ENCODE peak calls at places on chromosomes 16 and 17, in seven cellular contexts. B, D, N, M, Y, X and H are unnamed samples.

GRCh38 chr17:7576432-7576937 is 3.0 kb upstream of the CD68 start:
- DNase-seq in M (no peak), N (no peak), X (no peak), B (no peak), Y (no peak), D (no peak), H (no peak)

GRCh38 chr17:41521574-41522261 is 3.0 kb upstream of the KRT15 start:
- DNase-seq in D (peak; percentile 87), X (no peak), N (no peak), Y (peak; percentile 83), B (no peak), M (peak; percentile 97), H (peak; percentile 90)

GRCh38 chr16:3983081-3983520 is 102.6 kb upstream of the CREBBP start:
- DNase-seq in D (peak; percentile 77), X (peak; percentile 91), Y (peak; percentile 73), N (peak; percentile 85), B (no peak), M (peak; percentile 60), H (peak; percentile 76)

GRCh38 chr17:38786372-38786771 is 13.0 kb downstream of the PIP4K2B start:
- DNase-seq in B (no peak), D (no peak), X (no peak), M (no peak), N (no peak), Y (no peak), H (no peak)

GRCh38 chr17:50890675-50891516 is 24.7 kb upstream of the TOB1 start:
- DNase-seq in M (peak; percentile 47), Y (no peak), N (no peak), D (no peak), B (no peak), X (no peak), H (no peak)

GRCh38 chr17:2837147-2837561 is 40.9 kb downstream of the RAP1GAP2 start:
- DNase-seq in Y (no peak), M (no peak), D (no peak), N (no peak), B (no peak), X (no peak), H (no peak)

GRCh38 chr16:49216593-49216992 is 65.0 kb downstream of the CBLN1 start:
- DNase-seq in Y (no peak), D (no peak), M (no peak), X (no peak), N (no peak), B (no peak), H (no peak)

GRCh38 chr17:36863131-36863530 is 74.1 kb upstream of the LHX1 start:
- DNase-seq in M (no peak), N (no peak), D (no peak), Y (no peak), X (no peak), B (no peak), H (no peak)

GRCh38 chr16:14275934-14276333 is 204.8 kb downstream of the MRTFB start:
- DNase-seq in B (no peak), D (no peak), N (no peak), X (no peak), M (no peak), Y (no peak), H (no peak)

GRCh38 chr16:89048871-89049422 is 44.7 kb upstream of the ACSF3 start:
- DNase-seq in X (no peak), B (no peak), N (peak; percentile 56), Y (peak; percentile 43), D (no peak), M (no peak), H (no peak)

GRCh38 chr16:74169687-74170522 is 126.7 kb upstream of the PSMD7 start:
- DNase-seq in X (no peak), Y (no peak), M (no peak), B (no peak), N (no peak), D (peak; percentile 20), H (no peak)

GRCh38 chr17:63071797-63072196 is 105.8 kb downstream of the TANC2 start:
- DNase-seq in M (no peak), N (no peak), X (no peak), D (no peak), Y (no peak), B (no peak), H (no peak)

GRCh38 chr17:65312718-65313382 is 175.7 kb downstream of the RGS9 start:
- DNase-seq in X (no peak), M (no peak), N (no peak), D (no peak), Y (no peak), B (no peak), H (no peak)

GRCh38 chr16:11668590-11669379 is 530 bp downstream of the SNN start:
- DNase-seq in Y (no peak), X (no peak), M (no peak), N (no peak), B (no peak), D (no peak), H (no peak)

GRCh38 chr16:88533945-88534641 is 36.1 kb upstream of the ZC3H18 start:
- DNase-seq in Y (peak; percentile 85), M (peak; percentile 31), B (no peak), X (peak; percentile 82), D (peak; percentile 75), N (peak; percentile 86), H (peak; percentile 91)

GRCh38 chr17:81339180-81339501 is 44.0 kb upstream of the SLC38A10 start:
- DNase-seq in X (no peak), N (no peak), Y (no peak), M (no peak), D (no peak), B (no peak), H (no peak)

GRCh38 chr17:30958187-30958586 is 12.7 kb upstream of the RNF135 start:
- DNase-seq in N (no peak), D (no peak), M (no peak), B (no peak), Y (peak; percentile 70), X (no peak), H (peak; percentile 70)

GRCh38 chr17:64741924-64742670 is 80.0 kb upstream of the SMURF2 start:
- DNase-seq in N (peak; percentile 87), D (no peak), X (no peak), M (no peak), Y (no peak), B (no peak), H (no peak)

GRCh38 chr17:52758481-52758880 is 600.0 kb upstream of the CA10 start:
- DNase-seq in M (no peak), D (no peak), N (no peak), B (no peak), X (no peak), Y (no peak), H (no peak)

GRCh38 chr16:25007284-25007984 is 7.7 kb downstream of the ARHGAP17 start:
- DNase-seq in B (no peak), X (no peak), Y (no peak), M (no peak), N (no peak), D (no peak), H (no peak)
- H3K4me3 ChIP-seq in B (no peak overlapping the region), X (no peak overlapping the region), Y (no peak overlapping the region), M (no peak overlapping the region), N (no peak overlapping the region), D (no peak overlapping the region), H (no peak overlapping the region)

DNA sequence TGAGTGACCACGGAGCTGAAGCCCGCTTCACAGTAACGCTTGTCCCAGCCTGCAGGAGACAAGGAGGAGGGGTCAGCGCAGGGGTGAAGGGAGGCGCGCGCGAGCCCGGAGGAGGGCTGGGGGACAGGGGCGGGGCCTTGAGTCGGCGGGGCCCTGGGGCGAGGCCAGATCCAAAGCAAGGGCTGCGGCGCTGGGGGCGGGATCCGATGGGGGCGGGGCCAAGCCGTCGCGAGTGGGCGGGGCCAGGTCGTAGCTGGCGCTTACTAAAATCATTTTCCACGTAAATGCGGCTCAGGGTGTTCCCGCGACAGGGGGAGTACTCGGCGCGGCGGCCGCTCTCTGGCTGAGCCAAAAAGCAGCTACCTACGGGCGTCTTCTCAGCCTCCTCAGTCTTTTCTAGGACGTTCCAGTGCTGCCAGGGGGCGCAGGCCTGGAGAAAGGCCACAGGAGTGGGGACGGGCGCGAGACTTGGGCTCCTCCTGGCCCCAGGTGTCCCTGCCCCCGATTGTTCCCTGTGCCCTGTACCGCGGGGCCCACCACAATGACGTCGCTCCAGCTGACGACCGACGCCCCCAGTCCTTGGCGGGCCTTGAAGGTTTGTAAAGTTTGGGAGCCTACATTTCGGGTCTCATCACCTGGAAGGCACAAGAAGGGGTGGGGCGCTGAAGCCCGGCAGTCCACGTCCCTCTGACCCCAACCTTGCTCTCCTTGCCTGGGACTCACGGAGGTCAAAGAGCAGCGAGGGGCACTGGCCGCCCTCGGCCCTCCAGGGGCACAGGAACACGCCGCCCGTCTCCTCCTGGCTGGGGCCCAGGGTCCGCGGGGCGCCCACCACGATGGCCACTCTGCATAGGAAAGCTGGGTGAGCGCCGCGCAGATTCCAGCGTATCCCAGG is 3.9 kb downstream of the ITGA2B start:
- DNase-seq in M (peak; percentile 61), X (peak; percentile 91), D (peak; percentile 87), Y (peak; percentile 88), B (peak; percentile 39), N (peak; percentile 93), H (peak; percentile 91)
- H3K27ac ChIP-seq in M (peak overlapping the region; percentile 40), X (no peak overlapping the region), D (no peak overlapping the region), Y (no peak overlapping the region), B (no peak overlapping the region), N (no peak overlapping the region), H (no peak overlapping the region)

DNA sequence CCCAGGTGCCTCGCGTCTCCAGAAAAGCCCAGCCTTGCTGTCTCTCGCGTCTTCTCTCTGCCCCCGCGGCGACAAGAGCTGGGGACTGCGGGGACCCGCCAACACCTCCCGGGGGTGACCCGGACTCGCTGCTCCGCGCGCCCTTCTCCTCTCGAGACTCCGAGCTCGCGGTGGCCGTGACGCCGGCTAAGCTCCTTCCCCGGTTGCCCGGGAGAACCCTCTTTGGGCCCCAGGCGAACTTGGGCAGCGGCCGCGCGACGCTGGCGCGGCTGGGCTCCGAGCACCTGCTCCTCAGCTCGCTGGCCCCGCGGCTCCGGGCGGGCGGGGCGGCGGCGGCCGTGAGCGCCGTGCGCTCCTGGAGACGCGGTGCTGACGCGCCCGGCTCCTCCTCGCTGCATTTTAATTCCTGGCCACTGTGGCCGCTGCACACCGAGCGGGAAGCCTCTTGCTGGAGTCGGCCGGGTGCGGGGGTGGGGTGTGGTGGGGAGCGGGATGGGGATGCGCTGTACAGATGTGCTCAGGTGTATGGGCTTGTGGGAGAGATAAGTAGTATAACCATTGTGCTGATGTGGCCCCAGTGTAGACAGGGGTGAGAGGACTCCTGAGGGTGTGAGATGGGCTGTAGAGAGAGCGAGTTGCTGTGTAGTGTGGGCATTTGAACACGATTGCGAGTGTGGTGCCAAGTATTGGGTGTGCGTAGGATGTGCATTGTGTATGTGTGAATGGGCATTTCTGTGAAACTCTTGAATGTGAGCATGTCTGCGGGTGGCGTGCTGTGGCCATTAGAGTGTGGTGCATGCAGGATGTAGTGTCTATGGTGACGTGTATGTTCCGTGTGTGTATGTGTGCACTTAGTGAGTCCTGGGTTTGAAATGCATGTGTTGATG is at the start of gene ASIC2:
- DNase-seq in B (no peak), M (no peak), N (no peak), X (peak; percentile 66), D (peak; percentile 65), Y (no peak), H (no peak)
- TF ChIP-seq CTCF in B (no peak), M (no peak), N (no peak), X (no peak), D (no peak), Y (no peak), H (no peak)

DNA sequence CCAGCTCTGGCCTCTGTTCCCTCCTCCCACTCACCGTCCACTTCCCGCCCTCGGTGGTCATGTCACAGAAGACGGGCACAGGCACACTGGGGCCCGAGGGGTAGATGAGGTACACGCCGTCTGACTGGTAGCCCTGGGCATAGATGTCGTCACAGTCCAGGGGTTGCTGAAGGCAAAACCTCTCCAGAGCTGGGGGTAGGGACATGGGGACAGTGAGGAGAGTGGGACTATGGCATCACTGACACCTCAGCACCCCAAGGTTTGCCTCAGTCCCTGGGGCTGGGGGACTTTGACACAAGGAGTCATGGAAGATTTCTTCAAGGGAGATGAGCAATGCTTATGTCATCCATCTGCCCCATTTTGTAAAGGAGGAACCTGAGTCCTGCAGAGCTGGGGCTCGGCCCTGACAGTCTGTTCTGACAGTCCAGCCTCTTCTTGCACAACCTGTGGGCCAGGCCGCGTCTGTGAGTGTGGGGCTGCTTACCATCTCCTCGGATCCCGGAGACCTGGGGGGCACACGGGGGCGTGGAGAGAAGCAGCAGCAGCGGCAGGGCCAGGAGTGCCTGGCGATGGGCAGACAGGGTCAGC is 620 bp downstream of the MFAP4 start:
- DNase-seq in M (no peak), X (no peak), N (peak; percentile 94), D (no peak), Y (peak; percentile 85), B (no peak), H (peak; percentile 83)
- H3K4me3 ChIP-seq in M (no peak overlapping the region), X (no peak overlapping the region), N (peak overlapping the region; percentile 51), D (peak overlapping the region; percentile 9), Y (peak overlapping the region; percentile 51), B (peak overlapping the region; percentile 25), H (peak overlapping the region; percentile 44)